ENCODE peak calls at places on chromosomes 7 and 10, in seven cellular contexts. C is IMR-90, W is A549, U is choroid plexus epithelial cell, J is GM23338, Q is BJ, O is thoracic aorta. Z is an unnamed sample.

GRCh38 chr7:69757528-69757927 is 159.3 kb downstream of the AUTS2 start:
- DNase-seq in C (no peak), W (no peak), U (no peak), J (no peak), Q (no peak), O (no peak), Z (no peak)

GRCh38 chr7:22726849-22727792 is at the start of gene IL6:
- DNase-seq in C (peak; percentile 97), W (peak; percentile 43), U (peak; percentile 97), J (peak; percentile 61), Q (peak; percentile 79), O (no peak), Z (no peak)

GRCh38 chr10:119859422-119860258 is 13.0 kb downstream of the MCMBP start:
- DNase-seq in C (peak; percentile 69), W (peak; percentile 47), U (peak; percentile 75), J (peak; percentile 72), Q (no peak), O (no peak), Z (no peak)

GRCh38 chr10:17682236-17682946 is 38.4 kb downstream of the STAM start:
- DNase-seq in C (no peak), W (no peak), U (peak; percentile 59), J (no peak), Q (no peak), O (no peak), Z (no peak)

GRCh38 chr10:33880291-33880690 is 545.8 kb upstream of the NRP1 start:
- DNase-seq in C (no peak), W (no peak), U (no peak), J (no peak), Q (no peak), O (no peak), Z (no peak)

GRCh38 chr7:22864301-22864700 is 41.7 kb upstream of the TOMM7 start:
- DNase-seq in C (peak; percentile 62), W (no peak), U (no peak), J (no peak), Q (no peak), O (no peak), Z (no peak)

GRCh38 chr7:35909870-35910357 is 109.1 kb downstream of the SEPTIN7 start:
- DNase-seq in C (no peak), W (no peak), U (no peak), J (no peak), Q (no peak), O (no peak), Z (no peak)

GRCh38 chr10:44306762-44307161 is 78.1 kb downstream of the CXCL12 start:
- DNase-seq in C (no peak), W (no peak), U (peak; percentile 12), J (peak; percentile 72), Q (no peak), O (no peak), Z (no peak)

GRCh38 chr7:7512861-7513597 is 22.6 kb downstream of the COL28A1 start:
- DNase-seq in C (peak; percentile 8), W (no peak), U (no peak), J (no peak), Q (no peak), O (no peak), Z (no peak)

GRCh38 chr10:101014230-101014884 is 14.7 kb downstream of the LZTS2 start:
- DNase-seq in C (peak; percentile 56), W (peak; percentile 71), U (peak; percentile 74), J (peak; percentile 85), Q (no peak), O (peak; percentile 51), Z (peak; percentile 97)

GRCh38 chr7:95255691-95256090 is 68.6 kb downstream of the PON1 start:
- DNase-seq in C (no peak), W (no peak), U (no peak), J (no peak), Q (no peak), O (no peak), Z (no peak)

GRCh38 chr7:135508853-135509588 is 881 bp downstream of the CNOT4 start:
- DNase-seq in C (peak; percentile 20), W (peak; percentile 32), U (peak; percentile 50), J (peak; percentile 26), Q (no peak), O (no peak), Z (no peak)

GRCh38 chr10:14438057-14438456 is 107.3 kb upstream of the FRMD4A start:
- DNase-seq in C (no peak), W (no peak), U (no peak), J (no peak), Q (no peak), O (no peak), Z (no peak)

GRCh38 chr7:134155220-134155619 is 28.1 kb downstream of the LRGUK start:
- DNase-seq in C (no peak), W (no peak), U (no peak), J (no peak), Q (no peak), O (no peak), Z (no peak)

GRCh38 chr10:99506416-99506815 is 26.3 kb upstream of the NKX2-3 start:
- DNase-seq in C (no peak), W (no peak), U (no peak), J (no peak), Q (no peak), O (no peak), Z (no peak)
- TF ChIP-seq CTCF in C (no peak), W (no peak), U (no peak), J (no peak), Q (no peak), O (no peak), Z (no peak)

DNA sequence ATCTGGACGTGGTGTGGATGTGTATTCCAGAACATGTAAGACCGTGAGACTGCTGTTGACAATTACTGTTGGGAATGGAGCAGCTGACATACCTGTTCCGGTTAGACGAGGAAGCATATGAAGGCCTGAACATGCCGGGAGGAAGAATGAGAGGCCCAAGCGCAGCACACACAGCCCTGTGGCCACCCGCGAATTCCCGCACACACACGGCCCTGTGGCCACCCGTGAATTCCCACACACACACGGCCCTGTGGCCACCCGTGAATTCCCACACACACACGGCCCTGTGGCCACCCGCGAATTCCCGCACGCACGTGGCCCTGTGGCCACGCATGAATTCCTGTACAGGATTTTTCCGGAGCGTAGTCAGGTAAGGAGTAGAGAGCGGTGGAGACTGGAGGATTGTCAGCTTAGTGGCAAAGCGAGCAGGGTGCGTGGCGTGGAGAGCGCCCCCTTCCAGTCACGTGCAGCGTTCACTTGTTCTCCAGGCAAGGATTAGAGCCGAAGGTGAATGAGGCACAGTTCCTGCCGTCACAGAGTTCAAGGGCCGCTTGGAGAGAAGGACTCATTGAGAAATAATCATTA is 9.5 kb upstream of the SUN1 start:
- DNase-seq in C (no peak), W (no peak), U (no peak), J (peak; percentile 83), Q (no peak), O (no peak), Z (no peak)
- TF ChIP-seq CTCF in C (no peak), W (no peak), U (no peak), J (peak; percentile 82), Q (no peak), O (no peak), Z (no peak)

DNA sequence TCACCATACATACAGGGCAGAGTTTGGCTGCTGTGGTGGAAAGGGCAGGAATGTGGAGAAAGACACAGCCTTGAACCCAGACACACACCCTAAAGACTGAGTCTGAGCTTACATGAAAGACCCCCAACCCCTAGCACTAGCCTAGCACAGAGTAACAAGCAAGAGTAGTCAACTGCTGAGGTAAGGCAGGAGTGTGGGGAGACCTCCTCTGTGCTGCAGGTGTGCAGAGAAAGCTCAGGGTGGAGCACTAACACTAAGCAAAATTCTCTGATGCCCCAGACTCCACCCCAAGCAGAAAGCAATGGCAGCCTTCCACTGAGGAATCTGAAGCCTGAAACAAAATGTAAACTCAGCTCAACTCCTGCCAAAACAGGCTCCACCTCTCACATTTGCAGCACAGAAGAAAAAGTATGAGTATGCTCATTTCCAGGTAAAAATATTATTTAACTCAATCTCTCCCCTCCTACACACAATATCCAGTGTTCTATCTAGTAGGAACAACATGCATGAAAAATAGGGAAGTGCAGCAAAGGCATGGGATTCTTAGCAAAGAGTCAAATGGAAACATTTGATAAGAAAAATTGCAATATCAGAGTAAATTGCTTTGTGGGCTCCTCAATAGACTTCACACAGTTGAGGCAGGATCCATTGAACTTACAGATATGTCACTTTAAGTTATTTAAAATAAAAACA is 151.1 kb downstream of the ANK3 start:
- DNase-seq in C (peak; percentile 70), W (peak; percentile 35), U (peak; percentile 81), J (peak; percentile 74), Q (no peak), O (no peak), Z (no peak)
- TF ChIP-seq CTCF in C (peak; percentile 56), W (peak; percentile 24), U (peak; percentile 68), J (peak; percentile 71), Q (peak; percentile 49), O (no peak), Z (no peak)

DNA sequence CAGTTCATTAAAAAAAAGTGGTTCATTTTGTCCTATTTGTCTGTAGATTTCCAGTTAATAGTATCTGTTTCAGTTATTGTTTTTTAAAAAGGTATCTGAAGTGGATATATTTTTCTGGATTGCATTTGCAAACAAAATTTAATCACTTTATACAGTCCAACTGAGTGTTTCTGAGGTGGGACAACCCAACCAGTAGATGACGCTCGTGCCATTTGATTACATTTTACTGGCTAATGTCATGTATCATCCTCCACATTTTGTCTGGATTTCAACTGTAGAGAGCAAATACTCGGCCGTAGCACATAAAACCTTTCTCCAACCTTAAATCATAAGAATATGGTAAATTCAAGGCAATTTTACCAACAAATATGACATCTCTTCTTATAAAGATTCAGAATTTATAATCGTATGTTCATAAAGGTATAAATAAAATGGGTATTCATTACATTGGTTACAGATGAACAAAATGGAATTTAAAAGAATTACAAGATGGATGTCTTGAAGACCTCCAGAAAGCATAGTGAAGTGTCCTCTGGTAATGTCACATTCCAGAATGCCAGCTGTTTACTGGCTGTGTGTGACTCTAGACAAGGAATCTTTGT is 789.0 kb downstream of the PHTF2 start:
- DNase-seq in C (peak; percentile 51), W (peak; percentile 41), U (peak; percentile 19), J (peak; percentile 44), Q (no peak), O (no peak), Z (no peak)
- TF ChIP-seq CTCF in C (peak; percentile 62), W (peak; percentile 49), U (peak; percentile 37), J (peak; percentile 64), Q (peak; percentile 21), O (no peak), Z (no peak)

DNA sequence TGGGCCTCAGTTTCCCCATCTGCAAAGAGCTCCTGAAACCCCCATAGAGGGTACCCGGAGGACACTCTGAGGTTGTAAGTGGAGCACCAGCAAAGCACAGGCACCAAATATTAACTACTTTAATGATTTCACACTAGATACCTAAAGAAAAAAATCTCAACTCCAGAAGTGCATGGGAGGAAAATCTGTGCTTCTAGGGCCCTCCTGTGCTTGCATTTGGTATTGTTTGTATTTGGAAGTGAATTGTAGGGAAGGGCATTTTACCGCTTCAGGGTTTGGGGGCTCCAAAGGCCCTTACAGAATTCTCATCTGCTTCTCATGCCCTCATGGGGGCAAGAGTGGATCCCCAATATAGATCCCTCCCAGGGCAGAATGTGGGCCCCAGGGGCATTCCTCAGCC is 22.4 kb upstream of the DRGX start:
- DNase-seq in C (no peak), W (no peak), U (no peak), J (peak; percentile 30), Q (no peak), O (no peak), Z (no peak)
- TF ChIP-seq CTCF in C (no peak), W (no peak), U (no peak), J (peak; percentile 39), Q (no peak), O (no peak), Z (no peak)

Z was measured in omental fat pad.